ENCODE peak calls at places on chromosomes 12 and 14, in eight cellular contexts. Y is body of pancreas; X is prostate gland; M is psoas muscle; D is effector memory CD4-positive, alpha-beta T cell; O is epithelial cell of esophagus; N is kidney; L is colonic mucosa. F is an unnamed sample.

GRCh38 chr12:98373982-98374381 is 141.4 kb upstream of the TMPO start:
- DNase-seq in Y (no peak), X (no peak), M (no peak), D (no peak), O (peak; percentile 23), N (no peak), L (no peak), F (peak; percentile 8)

GRCh38 chr12:25585021-25585523 is 32.0 kb upstream of the LMNTD1 start:
- DNase-seq in Y (peak; percentile 21), X (peak; percentile 79), M (no peak), D (no peak), O (peak; percentile 88), N (no peak), L (no peak), F (peak; percentile 80)

GRCh38 chr12:95653761-95654546 is 102.7 kb upstream of the USP44 start:
- DNase-seq in Y (no peak), X (no peak), M (peak; percentile 25), D (no peak), O (peak; percentile 94), N (no peak), L (no peak), F (peak; percentile 54)

GRCh38 chr12:115166698-115167315 is 482.8 kb upstream of the TBX3 start:
- DNase-seq in Y (no peak), X (no peak), M (no peak), D (no peak), O (no peak), N (no peak), L (no peak), F (peak; percentile 43)

GRCh38 chr14:55954108-55954507 is 164.1 kb upstream of the PELI2 start:
- DNase-seq in Y (no peak), X (no peak), M (no peak), D (no peak), O (no peak), N (no peak), L (no peak), F (no peak)

GRCh38 chr12:124718458-124718857 is 145.2 kb downstream of the SCARB1 start:
- DNase-seq in Y (no peak), X (no peak), M (no peak), D (no peak), O (no peak), N (no peak), L (no peak), F (no peak)

GRCh38 chr12:95146767-95147166 is 70.5 kb downstream of the FGD6 start:
- DNase-seq in Y (no peak), X (no peak), M (no peak), D (no peak), O (no peak), N (no peak), L (no peak), F (no peak)

GRCh38 chr12:15192721-15193120 is 28.5 kb downstream of the RERG start:
- DNase-seq in Y (no peak), X (no peak), M (no peak), D (no peak), O (peak; percentile 63), N (no peak), L (no peak), F (no peak)

GRCh38 chr14:95185033-95185432 is 27.7 kb upstream of the DICER1 start:
- DNase-seq in Y (no peak), X (no peak), M (no peak), D (no peak), O (no peak), N (no peak), L (no peak), F (no peak)

GRCh38 chr12:131197490-131197889 is 243.8 kb downstream of the ADGRD1 start:
- DNase-seq in Y (no peak), X (no peak), M (no peak), D (no peak), O (no peak), N (no peak), L (peak; percentile 8), F (no peak)

GRCh38 chr12:6963016-6963731 is 7.3 kb downstream of the PHB2 start:
- DNase-seq in Y (peak; percentile 97), X (peak; percentile 92), M (peak; percentile 23), D (no peak), O (peak; percentile 95), N (peak; percentile 90), L (peak; percentile 96), F (no peak)

GRCh38 chr14:28867571-28867970 is 101.0 kb downstream of the FOXG1 start:
- DNase-seq in Y (no peak), X (no peak), M (no peak), D (no peak), O (no peak), N (no peak), L (no peak), F (peak; percentile 73)

GRCh38 chr12:49288412-49288853 is 6.5 kb upstream of the PRPH start:
- DNase-seq in Y (peak; percentile 63), X (peak; percentile 34), M (peak; percentile 40), D (peak; percentile 50), O (peak; percentile 67), N (peak; percentile 35), L (peak; percentile 67), F (peak; percentile 49)

GRCh38 chr12:545835-546234 is 86.1 kb downstream of the B4GALNT3 start:
- DNase-seq in Y (no peak), X (no peak), M (no peak), D (no peak), O (no peak), N (no peak), L (no peak), F (no peak)

GRCh38 chr12:544941-545635 is 85.3 kb downstream of the B4GALNT3 start:
- DNase-seq in Y (no peak), X (no peak), M (no peak), D (no peak), O (no peak), N (no peak), L (no peak), F (no peak)

GRCh38 chr12:547883-548470 is 88.2 kb downstream of the B4GALNT3 start:
- DNase-seq in Y (no peak), X (no peak), M (no peak), D (no peak), O (no peak), N (no peak), L (no peak), F (no peak)

GRCh38 chr12:546920-547845 is 87.4 kb downstream of the B4GALNT3 start:
- DNase-seq in Y (peak; percentile 72), X (no peak), M (peak; percentile 67), D (peak; percentile 46), O (peak; percentile 52), N (peak; percentile 88), L (peak; percentile 73), F (peak; percentile 39)

GRCh38 chr12:546265-546919 is 86.7 kb downstream of the B4GALNT3 start:
- DNase-seq in Y (no peak), X (no peak), M (no peak), D (no peak), O (no peak), N (no peak), L (no peak), F (no peak)
- H3K4me3 ChIP-seq in Y (no peak overlapping the region), X (no peak overlapping the region), M (peak overlapping the region; percentile 25), D (no peak overlapping the region), O (no peak overlapping the region), N (no peak overlapping the region), L (no peak overlapping the region), F (no peak overlapping the region)

GRCh38 chr14:89660183-89660582 is 243.2 kb upstream of the FOXN3 start:
- DNase-seq in Y (no peak), X (no peak), M (no peak), D (no peak), O (peak; percentile 6), N (no peak), L (no peak), F (peak; percentile 20)
- H3K4me3 ChIP-seq in Y (no peak overlapping the region), X (no peak overlapping the region), M (peak overlapping the region; percentile 49), D (no peak overlapping the region), O (no peak overlapping the region), N (no peak overlapping the region), L (no peak overlapping the region), F (no peak overlapping the region)

DNA sequence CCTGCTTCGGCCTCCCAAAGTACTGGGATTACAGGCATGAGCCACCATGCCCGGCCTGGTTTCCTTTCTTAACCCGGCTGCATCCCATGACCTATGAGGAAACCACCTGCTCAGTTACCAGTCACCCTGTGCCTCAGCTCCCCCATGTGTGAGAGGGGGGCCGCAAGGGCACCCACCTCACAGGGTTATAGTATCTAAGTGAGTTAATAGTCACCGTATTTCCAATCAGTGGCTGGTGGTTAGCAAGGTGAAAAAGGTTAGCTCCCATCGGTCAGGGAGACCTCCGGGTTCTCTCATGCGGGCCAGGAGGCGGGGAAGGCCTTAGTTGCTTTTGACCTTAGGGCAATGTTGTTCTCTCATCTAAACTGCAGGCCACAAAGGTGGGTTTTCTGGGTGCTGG is 6.7 kb downstream of the LRP1 start:
- DNase-seq in Y (no peak), X (no peak), M (no peak), D (no peak), O (no peak), N (no peak), L (no peak), F (no peak)
- H3K4me3 ChIP-seq in Y (no peak overlapping the region), X (no peak overlapping the region), M (no peak overlapping the region), D (no peak overlapping the region), O (no peak overlapping the region), N (no peak overlapping the region), L (no peak overlapping the region), F (no peak overlapping the region)

GRCh38 chr12:21773263-21773741 is 1.2 kb downstream of the KCNJ8 start:
- DNase-seq in Y (peak; percentile 74), X (no peak), M (peak; percentile 35), D (no peak), O (no peak), N (peak; percentile 78), L (peak; percentile 25), F (no peak)
- H3K4me3 ChIP-seq in Y (peak overlapping the region; percentile 42), X (peak overlapping the region; percentile 45), M (peak overlapping the region; percentile 71), D (no peak overlapping the region), O (no peak overlapping the region), N (peak overlapping the region; percentile 62), L (no peak overlapping the region), F (peak overlapping the region; percentile 51)

DNA sequence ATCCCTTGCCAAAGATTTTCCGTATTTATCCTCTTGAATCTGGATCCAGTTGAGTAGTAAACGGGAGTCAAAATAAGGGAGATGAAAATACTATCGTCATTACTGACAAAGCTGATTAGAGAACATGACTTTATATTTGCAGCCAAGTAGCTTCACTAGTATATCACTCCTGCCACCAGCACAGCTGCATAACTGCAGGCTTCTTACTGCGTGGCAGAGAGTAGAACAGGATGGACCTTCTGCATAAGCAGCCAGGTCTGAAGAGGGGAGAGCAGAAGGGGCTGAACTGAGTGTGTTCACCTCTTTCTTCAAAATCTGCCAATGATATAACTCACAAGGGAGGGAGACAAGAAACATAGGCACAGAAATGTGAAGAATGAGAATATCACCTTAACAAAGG is 283.7 kb downstream of the FBXL14 start:
- DNase-seq in Y (no peak), X (no peak), M (no peak), D (no peak), O (no peak), N (no peak), L (no peak), F (no peak)
- H3K4me3 ChIP-seq in Y (no peak overlapping the region), X (no peak overlapping the region), M (no peak overlapping the region), D (no peak overlapping the region), O (no peak overlapping the region), N (no peak overlapping the region), L (no peak overlapping the region), F (no peak overlapping the region)

GRCh38 chr12:126572170-126572569 is 1506.9 kb downstream of the AACS start:
- DNase-seq in Y (no peak), X (no peak), M (no peak), D (no peak), O (no peak), N (no peak), L (no peak), F (no peak)
- H3K4me3 ChIP-seq in Y (no peak overlapping the region), X (no peak overlapping the region), M (no peak overlapping the region), D (no peak overlapping the region), O (no peak overlapping the region), N (no peak overlapping the region), L (no peak overlapping the region), F (no peak overlapping the region)